ENCODE peak calls at places on chromosomes 5 and 9, in five cellular contexts. L is natural killer cell, K is colonic mucosa, R is PC-9, J is stomach. N is an unnamed sample.

GRCh38 chr5:139648205-139649081 is at the start of gene CXXC5:
- DNase-seq in K (peak), J (peak), L (peak), R (peak), N (peak)

GRCh38 chr5:51347704-51348103 is 35.5 kb upstream of the ISL1 start:
- DNase-seq in J (no peak), R (no peak), L (no peak), K (no peak), N (no peak)

GRCh38 chr5:15008911-15009310 is 137.3 kb upstream of the ANKH start:
- DNase-seq in J (no peak), R (no peak), K (no peak), L (no peak), N (no peak)

GRCh38 chr9:122036988-122037387 is 56.1 kb downstream of the TTLL11 start:
- DNase-seq in L (no peak), J (no peak), R (no peak), K (no peak), N (no peak)

GRCh38 chr9:101485873-101486692 is 47.6 kb upstream of the RNF20 start:
- DNase-seq in J (peak), R (no peak), K (peak), L (no peak), N (no peak)

GRCh38 chr5:80346055-80346454 is 26.3 kb downstream of the SPZ1 start:
- DNase-seq in K (no peak), J (no peak), R (peak), L (no peak), N (peak)

GRCh38 chr5:4188704-4189103 is 593.1 kb downstream of the IRX1 start:
- DNase-seq in R (no peak), K (no peak), J (no peak), L (no peak), N (no peak)

GRCh38 chr5:61177070-61177469 is 14.8 kb upstream of the SMIM15 start:
- DNase-seq in J (no peak), K (no peak), R (no peak), L (no peak), N (no peak)

GRCh38 chr5:66892715-66893114 is 296.5 kb downstream of the MAST4 start:
- DNase-seq in J (no peak), R (no peak), K (no peak), L (no peak), N (no peak)

GRCh38 chr9:3659647-3660046 is 133.8 kb upstream of the RFX3 start:
- DNase-seq in L (no peak), J (no peak), R (no peak), K (no peak), N (no peak)

GRCh38 chr9:87148391-87149237 is 201.3 kb upstream of the GAS1 start:
- DNase-seq in R (peak), K (peak), J (peak), L (no peak), N (no peak)

GRCh38 chr5:61053937-61054336 is 108.3 kb downstream of the SMIM15 start:
- DNase-seq in K (no peak), L (no peak), J (no peak), R (no peak), N (no peak)

GRCh38 chr5:82346376-82347212 is 68.4 kb upstream of the RPS23 start:
- DNase-seq in K (no peak), J (no peak), R (no peak), L (no peak), N (no peak)

DNA sequence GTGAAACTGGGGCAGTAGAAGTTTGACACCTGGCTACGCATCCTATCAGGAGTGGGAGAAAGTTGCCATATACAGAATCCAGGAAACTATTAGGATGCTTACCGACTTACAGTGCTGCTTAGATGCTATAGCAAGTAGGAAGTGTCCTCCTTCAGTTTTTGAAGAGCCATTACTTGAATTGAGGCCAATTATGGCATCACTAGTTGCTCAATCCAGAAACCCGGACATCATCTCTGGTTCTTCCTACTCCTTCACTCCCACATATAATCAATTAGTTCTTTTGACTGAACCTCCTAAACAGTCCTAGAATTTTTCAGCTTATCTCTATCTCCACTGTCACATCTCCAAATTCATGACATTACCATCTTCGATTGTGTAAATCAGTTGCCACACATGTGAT is 41.8 kb upstream of the UGCG start:
- DNase-seq in J (no peak), L (no peak), K (no peak), R (no peak), N (no peak)
- TF ChIP-seq CTCF in J (no peak), L (no peak), K (no peak), R (no peak), N (no peak)

GRCh38 chr9:116365056-116365471 is 211.5 kb downstream of the PAPPA start:
- DNase-seq in L (no peak), R (peak), K (peak), J (peak), N (no peak)
- TF ChIP-seq CTCF in L (no peak), R (no peak), K (no peak), J (no peak), N (no peak)

DNA sequence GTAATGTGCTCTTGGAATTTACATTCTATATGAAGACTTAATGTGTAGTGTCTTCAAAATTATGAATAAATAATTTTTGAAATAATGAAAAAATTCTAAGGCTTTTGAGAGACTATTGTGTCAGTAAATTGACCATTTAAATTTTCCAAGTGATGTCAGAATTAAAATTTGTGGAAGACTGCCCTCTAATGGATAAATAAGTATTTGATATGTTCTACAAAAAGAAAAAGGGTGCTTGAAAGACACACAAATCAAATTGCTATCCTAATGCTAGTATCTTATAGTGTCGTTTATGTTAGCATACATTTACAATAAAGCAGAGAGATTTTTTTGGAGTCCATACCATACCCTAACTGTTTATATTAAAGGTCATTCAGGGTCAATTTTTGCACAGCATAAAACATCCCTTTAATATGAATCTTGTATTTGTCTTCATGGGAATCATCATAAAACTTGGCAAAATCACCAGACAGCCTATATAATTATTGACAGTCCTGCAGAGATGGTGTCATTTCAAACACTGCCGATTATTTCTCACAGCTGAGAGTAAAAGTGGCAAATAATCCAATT is 120.8 kb upstream of the SLC27A6 start:
- DNase-seq in L (no peak), J (no peak), K (no peak), R (no peak), N (no peak)
- TF ChIP-seq CTCF in L (no peak), J (no peak), K (peak), R (peak), N (no peak)

DNA sequence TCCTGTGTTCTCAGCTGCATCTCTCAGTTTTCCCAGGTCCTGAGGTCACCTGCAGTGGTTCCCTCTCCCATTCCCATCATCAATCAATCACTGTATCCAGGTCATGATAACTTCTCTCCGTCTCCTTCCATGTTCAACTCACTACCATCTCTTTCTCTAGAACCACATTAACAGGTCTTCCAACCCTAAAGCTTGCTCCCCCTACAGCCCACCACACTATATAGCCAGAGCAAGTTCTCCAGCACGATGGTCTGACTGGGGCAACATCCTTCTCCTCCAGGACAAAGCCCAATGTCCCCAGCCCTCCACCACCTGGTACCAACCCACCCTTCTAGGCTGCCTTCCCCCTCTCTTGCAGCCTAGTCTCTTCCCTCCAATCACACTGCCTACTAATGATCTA is 241.6 kb downstream of the CDK5RAP2 start:
- DNase-seq in L (no peak), R (no peak), J (no peak), K (no peak), N (no peak)
- TF ChIP-seq CTCF in L (no peak), R (no peak), J (no peak), K (no peak), N (no peak)

GRCh38 chr9:37620386-37620785 is 28.0 kb upstream of the TOMM5 start:
- DNase-seq in J (no peak), K (no peak), R (no peak), L (no peak), N (no peak)

GRCh38 chr9:37621299-37621934 is 29.0 kb upstream of the TOMM5 start:
- DNase-seq in L (no peak), R (no peak), K (no peak), J (no peak), N (no peak)

GRCh38 chr9:37623267-37623666 is 27.5 kb upstream of the FRMPD1 start:
- DNase-seq in K (no peak), L (no peak), J (no peak), R (no peak), N (no peak)

GRCh38 chr9:37624073-37624472 is 26.7 kb upstream of the FRMPD1 start:
- DNase-seq in R (no peak), J (no peak), L (no peak), K (no peak), N (no peak)

GRCh38 chr9:37622462-37622861 is 28.3 kb upstream of the FRMPD1 start:
- DNase-seq in J (no peak), L (no peak), R (no peak), K (no peak), N (no peak)
- TF ChIP-seq CTCF in J (no peak), L (no peak), R (no peak), K (no peak), N (no peak)

GRCh38 chr5:1652873-1653707 is 129.3 kb upstream of the LPCAT1 start:
- DNase-seq in L (no peak), R (no peak), J (no peak), K (peak), N (no peak)
- TF ChIP-seq CTCF in L (no peak), R (no peak), J (no peak), K (no peak), N (no peak)

DNA sequence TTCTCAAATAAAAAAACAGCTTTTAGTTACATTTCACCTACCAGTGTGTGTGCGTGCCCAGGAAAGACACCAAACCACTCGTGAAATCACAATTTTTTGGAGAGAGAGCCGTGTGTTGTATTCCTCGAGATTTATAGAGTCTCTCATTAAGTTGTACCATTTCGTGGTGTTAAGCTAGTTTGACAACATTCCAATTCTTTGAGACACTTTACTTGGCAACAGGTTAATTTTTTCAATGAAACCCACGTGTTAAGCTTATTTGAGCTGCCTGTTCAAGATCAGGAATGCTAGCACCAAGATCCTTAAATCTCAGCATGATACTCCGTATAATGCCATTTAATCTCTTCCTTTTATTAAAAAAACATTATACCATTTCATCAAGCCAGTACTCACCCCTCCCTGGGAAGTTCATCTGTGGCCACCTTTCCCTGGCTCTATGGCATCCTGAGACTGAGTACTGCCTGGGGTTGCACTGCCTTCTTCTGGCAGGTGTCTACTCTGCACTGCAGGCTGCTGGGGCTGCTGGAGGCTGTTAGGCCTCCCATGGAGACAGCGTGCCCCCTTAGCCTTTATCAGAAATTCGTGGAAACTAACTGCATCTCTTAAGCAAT is 143.7 kb downstream of the ARHGAP26 start:
- DNase-seq in R (peak), K (no peak), L (no peak), J (no peak), N (no peak)
- TF ChIP-seq CTCF in R (peak), K (no peak), L (no peak), J (no peak), N (no peak)

GRCh38 chr5:13878357-13878756 is 66.1 kb downstream of the DNAH5 start:
- DNase-seq in R (no peak), L (no peak), J (no peak), K (no peak), N (no peak)
- TF ChIP-seq CTCF in R (no peak), L (no peak), J (no peak), K (no peak), N (no peak)

DNA sequence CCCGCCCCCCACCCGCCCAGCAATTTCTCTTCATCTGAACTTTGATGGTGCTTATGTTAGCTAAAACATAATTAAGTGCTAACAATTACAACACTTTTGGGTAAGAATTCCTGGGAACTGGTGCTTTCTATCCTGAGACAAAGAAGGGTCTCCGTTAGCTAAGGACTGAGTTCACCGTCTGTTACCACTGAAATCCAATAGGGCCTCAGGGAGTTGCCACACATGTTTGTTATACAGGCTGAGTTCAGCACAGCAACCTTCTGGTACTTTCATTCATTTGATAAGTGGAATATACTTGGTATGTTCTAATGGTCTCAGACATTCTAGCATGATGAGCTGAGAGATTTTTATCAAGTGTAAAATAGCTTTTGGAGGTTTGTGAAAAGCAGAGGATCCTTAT is 437.9 kb downstream of the EFNA5 start:
- DNase-seq in J (no peak), R (no peak), L (no peak), K (no peak), N (no peak)
- TF ChIP-seq CTCF in J (no peak), R (no peak), L (no peak), K (no peak), N (no peak)

N was measured in CD4-positive, alpha-beta T cell.